ENCODE peak calls at places on chromosomes 2 and 18, in eight cellular contexts. N, R, I, U, S, H, W and B are unnamed samples.

GRCh38 chr18:31719363-31720006 is 35.1 kb upstream of the B4GALT6 start:
- DNase-seq in N (no peak), S (no peak), H (no peak), R (no peak), U (no peak), W (no peak), I (no peak), B (no peak)

GRCh38 chr2:110994250-110994961 is 126.3 kb upstream of the BCL2L11 start:
- DNase-seq in U (no peak), S (no peak), W (no peak), N (no peak), I (no peak), H (no peak), R (peak; percentile 2), B (peak; percentile 95)

GRCh38 chr2:104897515-104898184 is 43.7 kb downstream of the POU3F3 start:
- DNase-seq in U (no peak), W (no peak), H (no peak), R (no peak), I (no peak), S (no peak), N (no peak), B (peak; percentile 5)

GRCh38 chr18:57581301-57581934 is 5.1 kb downstream of the FECH start:
- DNase-seq in U (no peak), W (no peak), I (no peak), H (no peak), N (no peak), R (no peak), S (peak; percentile 42), B (peak; percentile 58)

GRCh38 chr18:55152801-55153200 is 193.5 kb upstream of the CCDC68 start:
- DNase-seq in W (no peak), H (no peak), U (no peak), R (peak; percentile 7), I (no peak), N (no peak), S (no peak), B (no peak)

GRCh38 chr2:158815166-158815565 is 20.0 kb downstream of the DAPL1 start:
- DNase-seq in R (no peak), I (no peak), N (no peak), U (no peak), S (no peak), H (no peak), W (no peak), B (no peak)

GRCh38 chr18:12657849-12658829 is at the start of gene SPIRE1:
- DNase-seq in U (peak; percentile 29), W (no peak), S (no peak), I (peak; percentile 82), H (no peak), R (peak; percentile 72), N (peak; percentile 53), B (peak; percentile 63)

GRCh38 chr2:212832211-212833195 is 293.9 kb upstream of the ERBB4 start:
- DNase-seq in H (no peak), S (no peak), I (no peak), R (no peak), N (no peak), U (no peak), W (no peak), B (no peak)

GRCh38 chr18:26056291-26056690 is 34.1 kb downstream of the SS18 start:
- DNase-seq in S (no peak), W (no peak), R (no peak), I (no peak), U (no peak), N (no peak), H (no peak), B (no peak)

GRCh38 chr2:36706451-36706850 is 9.9 kb downstream of the VIT start:
- DNase-seq in U (no peak), S (no peak), N (no peak), R (no peak), I (no peak), H (no peak), W (no peak), B (no peak)

GRCh38 chr2:36705326-36706020 is 9.0 kb downstream of the VIT start:
- DNase-seq in R (no peak), I (no peak), U (no peak), S (no peak), N (no peak), W (no peak), H (no peak), B (no peak)

GRCh38 chr2:36708119-36708741 is 11.7 kb downstream of the VIT start:
- DNase-seq in I (no peak), S (no peak), H (peak; percentile 4), R (no peak), N (no peak), U (no peak), W (no peak), B (peak; percentile 66)

GRCh38 chr2:36706021-36706328 is 9.5 kb downstream of the VIT start:
- DNase-seq in U (no peak), H (no peak), N (no peak), S (no peak), W (no peak), I (no peak), R (no peak), B (peak; percentile 69)

GRCh38 chr2:36707050-36707449 is 10.5 kb downstream of the VIT start:
- DNase-seq in S (no peak), H (no peak), U (no peak), I (no peak), W (no peak), R (no peak), N (no peak), B (no peak)
- TF ChIP-seq MAX in S (no peak), H (no peak), U (no peak), I (no peak), W (no peak), R (no peak), N (no peak), B (no peak)

GRCh38 chr2:8584174-8585066 is 97.4 kb upstream of the ID2 start:
- DNase-seq in W (no peak), S (no peak), R (no peak), N (no peak), U (no peak), I (no peak), H (no peak), B (no peak)
- H3K4me3 ChIP-seq in W (no peak overlapping the region), S (peak overlapping the region; percentile 28), R (no peak overlapping the region), N (no peak overlapping the region), U (no peak overlapping the region), I (no peak overlapping the region), H (peak overlapping the region; percentile 24), B (peak overlapping the region; percentile 13)

GRCh38 chr2:160200921-160201320 is 849 bp upstream of the ITGB6 start:
- DNase-seq in N (no peak), U (no peak), S (no peak), W (no peak), I (no peak), R (no peak), H (no peak), B (no peak)
- TF ChIP-seq POLR2A in N (no peak), U (no peak), S (no peak), W (no peak), I (no peak), R (no peak), H (no peak), B (no peak)

DNA sequence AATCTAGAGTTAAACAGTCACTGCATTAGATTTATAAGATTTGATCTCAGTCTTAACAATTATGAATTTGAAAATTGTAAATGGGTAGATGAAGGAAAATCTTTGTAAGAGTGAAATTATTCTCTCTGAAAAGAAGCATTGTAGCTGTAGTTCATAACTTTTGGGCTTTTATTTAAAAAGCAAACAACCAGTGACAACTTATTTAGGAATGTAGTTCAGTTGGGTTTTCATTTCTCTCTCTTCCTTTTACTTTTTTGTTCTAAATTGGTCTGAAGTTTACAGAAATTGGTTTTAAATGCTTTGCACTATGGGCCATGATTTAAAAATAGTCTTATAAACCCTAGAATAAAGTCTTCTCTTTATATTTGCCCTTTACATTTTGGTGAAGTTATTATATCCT is 296.6 kb downstream of the GULP1 start:
- DNase-seq in N (no peak), U (no peak), W (no peak), I (no peak), S (no peak), R (no peak), H (no peak), B (no peak)
- TF ChIP-seq MAX in N (no peak), U (no peak), W (no peak), I (no peak), S (no peak), R (no peak), H (no peak), B (no peak)